ENCODE peak calls at places on chromosomes 6 and 20, in four cellular contexts. B is neural crest cell, F is fibroblast of mammary gland, Q is cardiac muscle cell. P is an unnamed sample.

GRCh38 chr20:11810316-11811130 is 107.2 kb upstream of the BTBD3 start:
- DNase-seq in B (no peak), F (peak), Q (peak), P (no peak)

GRCh38 chr6:47230579-47230978 is 79.1 kb downstream of the TNFRSF21 start:
- DNase-seq in B (no peak), F (no peak), Q (no peak), P (no peak)

GRCh38 chr6:81772741-81773140 is 20.3 kb upstream of the TENT5A start:
- DNase-seq in B (no peak), F (peak), Q (no peak), P (no peak)

GRCh38 chr6:38027685-38028373 is 208.3 kb downstream of the ZFAND3 start:
- DNase-seq in B (no peak), F (peak), Q (peak), P (no peak)

GRCh38 chr6:11650297-11650696 is 112.7 kb downstream of the TMEM170B start:
- DNase-seq in B (no peak), F (peak), Q (peak), P (peak)

GRCh38 chr6:166268431-166268830 is 39.8 kb downstream of the PRR18 start:
- DNase-seq in B (no peak), F (no peak), Q (no peak), P (no peak)

GRCh38 chr6:89792881-89793280 is 26.7 kb downstream of the MDN1 start:
- DNase-seq in B (peak), F (peak), Q (peak), P (peak)

GRCh38 chr20:58852559-58853271 is at the start of gene GNAS:
- DNase-seq in B (peak), F (peak), Q (peak), P (no peak)

GRCh38 chr6:118382126-118382525 is 166.0 kb upstream of the PLN start:
- DNase-seq in B (no peak), F (no peak), Q (no peak), P (no peak)

GRCh38 chr6:74871757-74872156 is 334.1 kb downstream of the COL12A1 start:
- DNase-seq in B (no peak), F (peak), Q (peak), P (peak)

GRCh38 chr6:107443066-107443903 is 16.1 kb downstream of the PDSS2 start:
- DNase-seq in B (no peak), F (peak), Q (no peak), P (peak)

GRCh38 chr6:138004423-138005287 is 102.6 kb downstream of the PERP start:
- DNase-seq in B (no peak), F (peak), Q (peak), P (peak)

GRCh38 chr20:23832775-23833508 is 6.4 kb upstream of the CST2 start:
- DNase-seq in B (no peak), F (peak), Q (no peak), P (no peak)

GRCh38 chr6:159007510-159007909 is 7.5 kb upstream of the RSPH3 start:
- DNase-seq in B (no peak), F (no peak), Q (no peak), P (no peak)

GRCh38 chr20:49545572-49545971 is 22.4 kb downstream of the PTGIS start:
- DNase-seq in B (no peak), F (no peak), Q (no peak), P (peak)

GRCh38 chr6:1468126-1468525 is 78.8 kb downstream of the FOXF2 start:
- DNase-seq in B (no peak), F (no peak), Q (no peak), P (no peak)

GRCh38 chr6:18978330-18979128 is 591.4 kb downstream of the RNF144B start:
- DNase-seq in B (no peak), F (no peak), Q (peak), P (no peak)

GRCh38 chr6:100379386-100379785 is 85.3 kb downstream of the SIM1 start:
- DNase-seq in B (no peak), F (no peak), Q (peak), P (no peak)

GRCh38 chr6:92281571-92282076 is 1137.7 kb downstream of the EPHA7 start:
- DNase-seq in B (no peak), F (no peak), Q (no peak), P (peak)

P was measured in SJCRH30.